ENCODE peak calls at places on chromosomes 2 and 18, in four cellular contexts. F is IMR-90, O is H1, M is mesendoderm. L is an unnamed sample.
A peak's percentile ranks its signal among the peaks of the same experiment; 100 is the strongest.

GRCh38 chr2:232592687-232593407 is 40.6 kb upstream of the EFHD1 start:
- DNase-seq in F (peak; percentile 82), O (no peak), M (peak; percentile 31), L (no peak)

GRCh38 chr18:59057969-59058368 is 81.7 kb upstream of the SEC11C start:
- DNase-seq in F (peak; percentile 81), O (no peak), M (no peak), L (no peak)

GRCh38 chr18:56175309-56175708 is 463.1 kb downstream of the TXNL1 start:
- DNase-seq in F (no peak), O (no peak), M (no peak), L (no peak)

GRCh38 chr2:201854841-201855240 is 48.5 kb downstream of the CDK15 start:
- DNase-seq in F (peak; percentile 83), O (no peak), M (no peak), L (no peak)

GRCh38 chr2:239903803-239904202 is 121.3 kb downstream of the NDUFA10 start:
- DNase-seq in F (no peak), O (peak; percentile 41), M (no peak), L (peak; percentile 15)

GRCh38 chr2:136019825-136020224 is 34.4 kb upstream of the DARS1 start:
- DNase-seq in F (no peak), O (no peak), M (no peak), L (no peak)

GRCh38 chr2:105747997-105748396 is 3.3 kb downstream of the NCK2 start:
- DNase-seq in F (peak; percentile 10), O (no peak), M (no peak), L (no peak)

GRCh38 chr2:16652296-16653082 is 13.1 kb downstream of the CYRIA start:
- DNase-seq in F (peak; percentile 75), O (no peak), M (peak; percentile 21), L (no peak)

GRCh38 chr2:39150890-39151497 is 30.1 kb upstream of the SOS1 start:
- DNase-seq in F (no peak), O (no peak), M (no peak), L (no peak)

GRCh38 chr2:102698369-102699111 is 63.3 kb upstream of the TMEM182 start:
- DNase-seq in F (no peak), O (no peak), M (no peak), L (no peak)

GRCh38 chr2:88764141-88764849 is 72.8 kb downstream of the RPIA start:
- DNase-seq in F (no peak), O (no peak), M (no peak), L (no peak)

GRCh38 chr2:145044506-145044905 is 524.6 kb upstream of the ZEB2 start:
- DNase-seq in F (no peak), O (no peak), M (no peak), L (no peak)

GRCh38 chr2:191013876-191014652 is at the start of gene STAT1:
- DNase-seq in F (peak; percentile 93), O (peak; percentile 99), M (peak; percentile 94), L (peak; percentile 95)

GRCh38 chr2:71724793-71725192 is 271.4 kb downstream of the DYSF start:
- DNase-seq in F (no peak), O (no peak), M (no peak), L (no peak)

GRCh38 chr18:22983175-22983574 is 50.0 kb downstream of the RBBP8 start:
- DNase-seq in F (peak; percentile 64), O (no peak), M (peak; percentile 34), L (no peak)

GRCh38 chr2:167925775-167926174 is 321.6 kb downstream of the STK39 start:
- DNase-seq in F (no peak), O (no peak), M (no peak), L (no peak)

GRCh38 chr2:43948370-43948769 is 47.4 kb downstream of the LRPPRC start:
- DNase-seq in F (no peak), O (no peak), M (no peak), L (no peak)

GRCh38 chr18:51279367-51279984 is 82.0 kb upstream of the MEX3C start:
- DNase-seq in F (no peak), O (no peak), M (no peak), L (no peak)

GRCh38 chr18:12394428-12394827 is 13.3 kb upstream of the PRELID3A start:
- DNase-seq in F (no peak), O (peak; percentile 78), M (peak; percentile 44), L (peak; percentile 62)
- H3K18ac ChIP-seq in F (no peak overlapping the region), O (no peak overlapping the region), M (no peak overlapping the region), L (no peak overlapping the region)

GRCh38 chr2:229087843-229088520 is 183.1 kb downstream of the PID1 start:
- DNase-seq in F (no peak), O (no peak), M (peak; percentile 36), L (no peak)
- H3K56ac ChIP-seq in F (no peak overlapping the region), O (no peak overlapping the region), M (no peak overlapping the region), L (no peak overlapping the region)

DNA sequence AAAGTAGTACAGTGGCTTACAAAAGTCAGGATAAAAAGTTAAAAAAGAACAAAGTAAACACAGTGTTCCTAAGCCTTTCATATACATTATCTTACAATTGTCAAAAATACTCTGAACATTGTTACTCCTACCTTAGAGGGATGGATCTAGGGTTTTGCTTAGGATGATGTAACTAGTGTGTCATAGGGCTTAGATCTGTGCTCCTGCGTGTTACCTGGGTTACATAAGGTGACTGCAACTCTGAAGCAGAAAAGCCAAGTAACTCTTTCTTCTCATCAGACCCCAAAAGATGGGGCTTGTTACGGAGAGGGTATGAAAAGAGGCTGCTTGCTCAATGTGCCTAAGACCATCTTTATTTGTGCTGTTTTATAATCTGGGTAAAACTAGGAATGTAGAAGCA is 41.9 kb upstream of the STK17B start:
- DNase-seq in F (no peak), O (no peak), M (no peak), L (no peak)
- H3K4me1 ChIP-seq in F (no peaks in the 10 kb centered on the region), O (peaks cover 3% of the 10 kb centered on the region), M (no peaks in the 10 kb centered on the region), L (peaks cover 5% of the 10 kb centered on the region)

GRCh38 chr18:48408111-48408726 is 964 bp downstream of the ZBTB7C start:
- DNase-seq in F (no peak), O (no peak), M (peak; percentile 26), L (no peak)

GRCh38 chr18:48405108-48405507 is 4.1 kb downstream of the ZBTB7C start:
- DNase-seq in F (peak; percentile 22), O (no peak), M (peak; percentile 14), L (no peak)

GRCh38 chr18:48407358-48407757 is 1.8 kb downstream of the ZBTB7C start:
- DNase-seq in F (no peak), O (no peak), M (peak; percentile 20), L (no peak)

GRCh38 chr18:48404707-48405106 is 4.5 kb downstream of the ZBTB7C start:
- DNase-seq in F (no peak), O (no peak), M (no peak), L (no peak)

GRCh38 chr18:48405971-48406370 is 3.2 kb downstream of the ZBTB7C start:
- DNase-seq in F (no peak), O (no peak), M (no peak), L (no peak)
- H3K18ac ChIP-seq in F (no peak overlapping the region), O (no peak overlapping the region), M (no peak overlapping the region), L (no peak overlapping the region)

DNA sequence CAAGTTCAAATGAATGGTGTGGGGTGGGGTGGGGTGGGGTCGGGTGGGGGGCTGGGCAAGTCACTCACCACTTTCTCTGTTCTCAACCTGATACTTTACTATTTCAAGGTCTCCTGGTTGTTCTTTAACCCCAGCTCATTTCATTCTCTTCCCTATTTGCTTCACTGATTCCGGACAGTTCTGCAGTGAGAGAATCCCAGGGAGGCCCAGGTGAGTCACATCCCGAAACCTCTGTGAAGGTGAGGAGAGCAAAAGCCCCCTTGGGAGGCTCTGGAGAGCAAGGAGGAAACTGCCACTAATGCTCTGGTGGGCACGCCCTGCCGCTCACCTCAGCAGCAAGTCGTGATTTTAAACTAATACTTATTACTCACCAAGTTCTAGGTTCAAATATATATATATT is 8.9 kb downstream of the EDAR start:
- DNase-seq in F (no peak), O (no peak), M (no peak), L (no peak)
- H3K56ac ChIP-seq in F (no peak overlapping the region), O (no peak overlapping the region), M (no peak overlapping the region), L (no peak overlapping the region)

GRCh38 chr2:196183172-196183473 is 11.7 kb upstream of the STK17B start:
- DNase-seq in F (no peak), O (no peak), M (no peak), L (no peak)
- H3K4me1 ChIP-seq in F (no peaks in the 10 kb centered on the region), O (no peaks in the 10 kb centered on the region), M (no peaks in the 10 kb centered on the region), L (no peaks in the 10 kb centered on the region)

GRCh38 chr2:128593518-128594272 is 275.0 kb upstream of the HS6ST1 start:
- DNase-seq in F (no peak), O (no peak), M (peak; percentile 41), L (no peak)

GRCh38 chr2:128594273-128594910 is 275.7 kb upstream of the HS6ST1 start:
- DNase-seq in F (no peak), O (peak; percentile 37), M (no peak), L (no peak)

GRCh38 chr2:128591022-128591840 is 272.6 kb upstream of the HS6ST1 start:
- DNase-seq in F (no peak), O (no peak), M (no peak), L (no peak)

GRCh38 chr2:128590309-128591021 is 271.8 kb upstream of the HS6ST1 start:
- DNase-seq in F (no peak), O (no peak), M (no peak), L (no peak)

GRCh38 chr2:128591841-128592822 is 273.5 kb upstream of the HS6ST1 start:
- DNase-seq in F (no peak), O (peak; percentile 49), M (no peak), L (peak; percentile 52)
- H3K18ac ChIP-seq in F (no peak overlapping the region), O (no peak overlapping the region), M (no peak overlapping the region), L (no peak overlapping the region)